ENCODE peak calls at places on chromosomes 2 and 18, in eight cellular contexts. X is NB4, P is H1, D is K562, T is A549, C is HCT116, E is HepG2, V is endothelial cell of umbilical vein. W is an unnamed sample.

GRCh38 chr18:59481436-59481835 is 122.4 kb upstream of the LMAN1 start:
- DNase-seq in V (no peak), E (no peak), P (no peak), X (no peak), D (no peak), T (no peak), C (no peak), W (no peak)

GRCh38 chr2:82234283-82234682 is 1929.7 kb upstream of the LRRTM1 start:
- DNase-seq in E (no peak), X (peak; percentile 8), C (no peak), P (no peak), V (no peak), D (no peak), T (no peak), W (no peak)

GRCh38 chr2:203998195-203998804 is 61.7 kb downstream of the ICOS start:
- DNase-seq in X (no peak), E (no peak), D (no peak), V (no peak), P (no peak), T (no peak), C (no peak), W (no peak)

GRCh38 chr2:121388371-121388770 is 103.4 kb upstream of the TFCP2L1 start:
- DNase-seq in V (no peak), P (no peak), T (no peak), C (no peak), E (no peak), X (no peak), D (no peak), W (no peak)

GRCh38 chr2:10260130-10260529 is 42.6 kb upstream of the HPCAL1 start:
- DNase-seq in P (no peak), V (no peak), T (no peak), C (no peak), D (no peak), X (no peak), E (no peak), W (no peak)

GRCh38 chr2:204407209-204408070 is 137.8 kb upstream of the PARD3B start:
- DNase-seq in D (peak; percentile 39), T (peak; percentile 41), P (no peak), E (peak; percentile 84), C (no peak), V (no peak), X (no peak), W (peak; percentile 26)

GRCh38 chr2:68708629-68709028 is 26.0 kb upstream of the ARHGAP25 start:
- DNase-seq in C (no peak), T (no peak), V (no peak), D (no peak), X (no peak), E (no peak), P (no peak), W (no peak)

GRCh38 chr2:88010136-88010535 is 6.2 kb downstream of the RNU2-63P start:
- DNase-seq in D (no peak), X (no peak), T (no peak), E (no peak), C (no peak), V (no peak), P (no peak), W (no peak)

GRCh38 chr18:49524349-49524748 is 37.3 kb upstream of the C18orf32 start:
- DNase-seq in C (no peak), V (peak; percentile 5), T (no peak), D (peak; percentile 50), E (no peak), X (no peak), P (no peak), W (no peak)

GRCh38 chr2:2744958-2745715 is 414.1 kb upstream of the MYT1L start:
- DNase-seq in P (no peak), E (no peak), T (no peak), C (no peak), V (no peak), D (no peak), X (no peak), W (no peak)

GRCh38 chr2:223537669-223538601 is 64.2 kb downstream of the SCG2 start:
- DNase-seq in E (peak; percentile 42), V (peak; percentile 21), P (no peak), D (no peak), T (peak; percentile 21), X (no peak), C (no peak), W (no peak)

GRCh38 chr2:232998666-232998985 is 14.4 kb downstream of the NGEF start:
- DNase-seq in E (no peak), T (no peak), P (no peak), C (no peak), V (no peak), X (no peak), D (no peak), W (no peak)

GRCh38 chr18:21740724-21741510 is at the start of gene MIB1:
- DNase-seq in X (peak; percentile 89), E (no peak), T (no peak), P (peak; percentile 99), D (peak; percentile 71), V (no peak), C (peak; percentile 89), W (peak; percentile 96)

GRCh38 chr2:120617055-120617454 is 118.6 kb upstream of the GLI2 start:
- DNase-seq in D (no peak), T (no peak), X (peak; percentile 66), P (no peak), E (no peak), C (no peak), V (no peak), W (no peak)

GRCh38 chr18:51568151-51568550 is 370.7 kb upstream of the MEX3C start:
- DNase-seq in V (no peak), P (no peak), E (no peak), C (no peak), T (no peak), X (no peak), D (no peak), W (no peak)

GRCh38 chr2:206939340-206939739 is at the start of gene CPO:
- DNase-seq in D (no peak), T (no peak), E (no peak), C (no peak), P (no peak), V (no peak), X (no peak), W (no peak)

GRCh38 chr2:65557616-65558573 is 125.5 kb upstream of the SPRED2 start:
- DNase-seq in P (no peak), V (no peak), E (no peak), T (no peak), C (no peak), D (no peak), X (no peak), W (no peak)

GRCh38 chr2:204670124-204670523 is 124.8 kb downstream of the PARD3B start:
- DNase-seq in X (no peak), T (no peak), D (no peak), P (no peak), E (peak; percentile 68), V (peak; percentile 67), C (no peak), W (no peak)

GRCh38 chr2:145012806-145013205 is 492.9 kb upstream of the ZEB2 start:
- DNase-seq in X (peak; percentile 9), V (no peak), P (no peak), C (no peak), T (no peak), D (no peak), E (no peak), W (no peak)

DNA sequence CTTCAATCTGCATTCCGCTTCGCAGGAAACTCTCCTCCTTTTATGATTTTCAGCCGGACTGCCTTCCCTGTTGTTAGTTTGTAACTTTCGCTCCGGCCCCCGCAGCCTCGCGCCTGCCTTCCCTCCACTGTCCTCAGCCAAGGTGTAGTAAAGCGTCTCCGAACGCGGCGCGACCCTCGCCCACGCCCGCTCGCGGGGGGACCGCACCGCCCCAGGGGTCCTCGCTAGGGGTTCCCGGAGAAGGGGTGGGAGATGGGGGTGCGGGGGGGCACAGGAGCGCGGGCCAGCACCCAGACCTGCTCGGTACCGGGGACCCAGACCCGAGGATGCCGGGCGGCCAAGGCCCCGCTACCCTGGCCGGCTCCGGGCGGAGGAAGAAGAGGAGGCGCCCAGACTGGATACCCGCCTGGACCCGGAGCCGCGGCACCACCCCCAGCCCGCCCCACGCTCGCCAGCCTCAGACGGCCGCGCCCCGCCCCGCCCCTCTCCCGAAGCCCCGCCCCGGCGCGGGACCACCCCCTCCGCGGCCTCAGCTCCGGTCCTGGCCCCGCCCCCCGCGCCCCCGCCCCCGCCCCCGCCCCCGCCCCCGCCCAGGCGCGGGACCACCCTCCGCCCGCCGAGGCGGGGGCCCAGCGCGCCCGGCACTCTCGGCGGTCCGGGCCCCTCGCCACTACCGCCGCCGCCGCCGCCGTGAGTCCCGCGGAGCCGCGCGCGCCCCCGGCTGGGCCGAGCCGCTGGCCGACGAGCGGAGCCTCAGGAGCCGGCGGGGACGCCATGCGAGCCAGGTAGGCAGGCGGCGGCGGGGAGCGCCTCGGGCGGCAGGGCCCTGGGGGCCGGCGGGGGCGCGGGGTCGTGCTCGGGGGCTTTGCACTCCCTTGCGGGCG is at the start of gene SH3BP4:
- DNase-seq in E (peak; percentile 54), D (peak; percentile 75), T (peak; percentile 68), V (peak; percentile 64), X (no peak), C (no peak), P (peak; percentile 85), W (peak; percentile 99)
- TF ChIP-seq MAX in E (no peak), D (no peak), T (no peak), V (no peak), X (no peak), C (no peak), P (peak; percentile 3), W (no peak)

DNA sequence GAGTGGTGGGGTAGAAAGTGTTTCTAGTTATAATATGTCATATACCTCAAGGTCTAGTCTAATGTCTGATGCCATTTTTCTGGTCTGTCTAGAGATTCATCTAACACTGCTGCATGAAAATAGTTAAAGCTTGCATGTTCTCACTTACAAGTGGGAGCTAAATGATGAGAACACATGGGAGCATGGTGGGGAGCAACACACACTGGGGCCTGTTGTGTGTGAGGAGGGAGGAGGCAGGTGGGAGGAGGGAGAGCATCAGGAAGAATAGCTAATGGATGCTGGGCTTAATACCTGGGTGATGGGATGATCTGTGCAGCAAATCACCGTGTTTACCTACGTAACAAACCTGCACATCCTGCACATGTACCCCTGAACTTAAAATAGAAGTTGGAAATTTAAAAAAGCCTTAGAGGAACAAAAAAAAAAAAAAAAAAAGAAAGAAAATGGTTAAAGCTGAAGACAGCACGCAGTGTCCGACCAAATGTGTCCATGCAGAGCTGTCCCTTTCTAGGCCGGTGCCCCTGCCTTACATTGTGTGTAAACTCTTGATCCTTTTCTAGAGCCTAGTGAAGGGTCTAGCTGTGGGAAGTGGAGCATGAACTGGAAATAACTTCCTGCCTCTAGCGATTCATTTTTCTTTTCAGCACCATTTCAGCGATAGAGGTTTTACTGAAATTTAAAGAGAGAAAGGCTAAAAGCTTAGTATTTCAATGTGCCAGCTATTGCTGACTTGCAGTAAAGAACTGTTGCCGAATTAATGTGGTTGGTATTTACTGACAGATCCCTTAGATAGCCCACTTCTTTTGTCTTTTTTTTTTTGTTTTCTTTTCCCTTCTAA is 94.0 kb downstream of the FMNL2 start:
- DNase-seq in P (no peak), E (no peak), T (no peak), C (no peak), X (no peak), D (no peak), V (no peak), W (no peak)
- H3K4me3 ChIP-seq in P (no peak overlapping the region), E (no peak overlapping the region), T (no peak overlapping the region), C (no peak overlapping the region), X (no peak overlapping the region), D (no peak overlapping the region), V (no peak overlapping the region), W (no peak overlapping the region)

GRCh38 chr2:46645681-46646162 is 166.4 kb downstream of the TMEM247 start:
- DNase-seq in X (peak; percentile 19), E (no peak), D (no peak), P (peak; percentile 35), C (no peak), T (peak; percentile 84), V (no peak), W (no peak)
- TF ChIP-seq MAX in X (no peak), E (no peak), D (no peak), P (no peak), C (no peak), T (no peak), V (no peak), W (peak; percentile 50)

GRCh38 chr2:237615631-237616249 is 11.6 kb upstream of the LRRFIP1 start:
- DNase-seq in E (no peak), C (no peak), V (peak; percentile 50), P (no peak), D (no peak), T (no peak), X (no peak), W (no peak)
- H3K4me3 ChIP-seq in E (no peak overlapping the region), C (no peak overlapping the region), V (no peak overlapping the region), P (no peak overlapping the region), D (no peak overlapping the region), T (no peak overlapping the region), X (no peak overlapping the region), W (no peak overlapping the region)